ENCODE peak calls at places on chromosomes 12 and 14, in four cellular contexts. One of them, this sample, is unnamed.

GRCh38 chr12:93200291-93200917 is 177.3 kb upstream of the NUDT4 start:
- DNase-seq in RPMI8226: no peak
- DNase-seq in H9: no peak
- DNase-seq in NCI-H1105 treated with DMSO at 0.1 percent for 48 hours: no peak
- DNase-seq in this sample: no peak

GRCh38 chr12:47991106-47991550 is 13.1 kb downstream of the COL2A1 start:
- DNase-seq in RPMI8226: no peak
- DNase-seq in H9: no peak
- DNase-seq in NCI-H1105 treated with DMSO at 0.1 percent for 48 hours: no peak
- DNase-seq in this sample: no peak

GRCh38 chr12:67630373-67631088 is 18.0 kb upstream of the DYRK2 start:
- DNase-seq in RPMI8226: peak
- DNase-seq in H9: peak
- DNase-seq in NCI-H1105 treated with DMSO at 0.1 percent for 48 hours: no peak
- DNase-seq in this sample: peak

GRCh38 chr14:81452766-81453165 is 52.6 kb upstream of the STON2 start:
- DNase-seq in RPMI8226: no peak
- DNase-seq in H9: no peak
- DNase-seq in NCI-H1105 treated with DMSO at 0.1 percent for 48 hours: no peak
- DNase-seq in this sample: no peak

GRCh38 chr14:53810221-53810620 is 146.4 kb downstream of the BMP4 start:
- DNase-seq in RPMI8226: no peak
- DNase-seq in H9: no peak
- DNase-seq in NCI-H1105 treated with DMSO at 0.1 percent for 48 hours: no peak
- DNase-seq in this sample: no peak

GRCh38 chr12:27772328-27773049 is 7.5 kb upstream of the KLHL42 start:
- DNase-seq in RPMI8226: no peak
- DNase-seq in H9: no peak
- DNase-seq in NCI-H1105 treated with DMSO at 0.1 percent for 48 hours: no peak
- DNase-seq in this sample: no peak

GRCh38 chr12:104596128-104596799 is 139.5 kb downstream of the CHST11 start:
- DNase-seq in RPMI8226: no peak
- DNase-seq in H9: no peak
- DNase-seq in NCI-H1105 treated with DMSO at 0.1 percent for 48 hours: no peak
- DNase-seq in this sample: no peak

GRCh38 chr12:51395283-51396230 is 4.4 kb upstream of the GALNT6 start:
- DNase-seq in RPMI8226: no peak
- DNase-seq in H9: peak
- DNase-seq in NCI-H1105 treated with DMSO at 0.1 percent for 48 hours: no peak
- DNase-seq in this sample: peak

GRCh38 chr12:49487605-49488004 is 51.2 kb upstream of the KCNH3 start:
- DNase-seq in RPMI8226: no peak
- DNase-seq in H9: no peak
- DNase-seq in NCI-H1105 treated with DMSO at 0.1 percent for 48 hours: no peak
- DNase-seq in this sample: no peak

GRCh38 chr12:54392485-54393349 is 8.2 kb upstream of the ZNF385A start:
- DNase-seq in RPMI8226: no peak
- DNase-seq in H9: peak
- DNase-seq in NCI-H1105 treated with DMSO at 0.1 percent for 48 hours: no peak
- DNase-seq in this sample: no peak

GRCh38 chr14:43161477-43161876 is 1345.6 kb downstream of the FSCB start:
- DNase-seq in RPMI8226: no peak
- DNase-seq in H9: no peak
- DNase-seq in NCI-H1105 treated with DMSO at 0.1 percent for 48 hours: no peak
- DNase-seq in this sample: no peak

GRCh38 chr14:72708708-72709475 is 185.0 kb downstream of the DPF3 start:
- DNase-seq in RPMI8226: no peak
- DNase-seq in H9: peak
- DNase-seq in NCI-H1105 treated with DMSO at 0.1 percent for 48 hours: no peak
- DNase-seq in this sample: peak

GRCh38 chr14:57302883-57303282 is 34.1 kb downstream of the AP5M1 start:
- DNase-seq in RPMI8226: no peak
- DNase-seq in H9: no peak
- DNase-seq in NCI-H1105 treated with DMSO at 0.1 percent for 48 hours: no peak
- DNase-seq in this sample: no peak

GRCh38 chr14:68679301-68679700 is 113.6 kb downstream of the ZFP36L1 start:
- DNase-seq in RPMI8226: no peak
- DNase-seq in H9: no peak
- DNase-seq in NCI-H1105 treated with DMSO at 0.1 percent for 48 hours: no peak
- DNase-seq in this sample: no peak

GRCh38 chr12:109927622-109928021 is 27.5 kb downstream of the TCHP start:
- DNase-seq in RPMI8226: peak
- DNase-seq in H9: peak
- DNase-seq in NCI-H1105 treated with DMSO at 0.1 percent for 48 hours: peak
- DNase-seq in this sample: peak

GRCh38 chr12:94405378-94406116 is 54.1 kb downstream of the CEP83 start:
- DNase-seq in RPMI8226: peak
- DNase-seq in H9: no peak
- DNase-seq in NCI-H1105 treated with DMSO at 0.1 percent for 48 hours: no peak
- DNase-seq in this sample: no peak

GRCh38 chr12:47419500-47419899 is 286.3 kb downstream of the RPAP3 start:
- DNase-seq in RPMI8226: no peak
- DNase-seq in H9: no peak
- DNase-seq in NCI-H1105 treated with DMSO at 0.1 percent for 48 hours: no peak
- DNase-seq in this sample: no peak

GRCh38 chr12:27709932-27710591 is 570 bp upstream of the MRPS35 start:
- DNase-seq in RPMI8226: no peak
- DNase-seq in H9: no peak
- DNase-seq in NCI-H1105 treated with DMSO at 0.1 percent for 48 hours: peak
- DNase-seq in this sample: no peak

GRCh38 chr12:81114241-81114640 is 36.4 kb downstream of the ACSS3 start:
- DNase-seq in RPMI8226: no peak
- DNase-seq in H9: no peak
- DNase-seq in NCI-H1105 treated with DMSO at 0.1 percent for 48 hours: no peak
- DNase-seq in this sample: no peak

This sample was measured in iPS-NIHi11.